ENCODE peak calls at places on chromosome 18, in nine cellular contexts. Y is kidney epithelial cell; C is lower lobe of right lung; Z is cardiac fibroblast; X is left ventricle myocardium inferior; B is Peyer's patch; J is Calu3; U is CD4-positive, alpha-beta T cell; A is fibroblast of lung. I is an unnamed sample.

GRCh38 chr18:79566841-79567370 is 112.7 kb upstream of the CTDP1 start:
- DNase-seq in A (no peak), X (no peak), Y (no peak), J (no peak), C (peak), Z (no peak), B (no peak), U (no peak), I (no peak)

GRCh38 chr18:10051877-10052631 is 138.2 kb downstream of the VAPA start:
- DNase-seq in Y (no peak), C (no peak), U (no peak), B (no peak), J (no peak), X (peak), A (peak), Z (peak), I (peak)

GRCh38 chr18:31618801-31619200 is 27.1 kb downstream of the TTR start:
- DNase-seq in J (no peak), Y (no peak), Z (no peak), B (no peak), U (no peak), X (no peak), A (no peak), C (no peak), I (no peak)

GRCh38 chr18:70329076-70329475 is 40.2 kb downstream of the SOCS6 start:
- DNase-seq in Y (no peak), X (no peak), C (no peak), U (no peak), Z (peak), J (no peak), B (no peak), A (no peak), I (no peak)

GRCh38 chr18:12403601-12404506 is 3.9 kb upstream of the PRELID3A start:
- DNase-seq in C (no peak), X (no peak), A (peak), J (peak), U (no peak), Y (peak), B (no peak), Z (peak), I (peak)

GRCh38 chr18:35999925-36000324 is 27.4 kb downstream of the RMP24 start:
- DNase-seq in Y (no peak), U (no peak), C (no peak), B (no peak), X (no peak), Z (no peak), J (no peak), A (no peak), I (no peak)

GRCh38 chr18:46222710-46223360 is 118.7 kb downstream of the HAUS1 start:
- DNase-seq in C (no peak), Z (peak), X (no peak), J (no peak), Y (no peak), B (no peak), U (no peak), A (no peak), I (no peak)

GRCh38 chr18:66077066-66077465 is 326.3 kb downstream of the CDH7 start:
- DNase-seq in A (no peak), B (no peak), C (no peak), Y (no peak), Z (no peak), X (no peak), J (no peak), U (no peak), I (no peak)

GRCh38 chr18:59085797-59086196 is 53.9 kb upstream of the SEC11C start:
- DNase-seq in U (no peak), B (no peak), A (peak), Y (no peak), X (no peak), J (no peak), C (no peak), Z (peak), I (peak)

GRCh38 chr18:35756506-35757117 is 175.1 kb downstream of the GALNT1 start:
- DNase-seq in A (peak), U (peak), Z (peak), C (no peak), B (no peak), J (peak), X (no peak), Y (no peak), I (peak)

GRCh38 chr18:3998698-3999333 is 456.3 kb downstream of the DLGAP1 start:
- DNase-seq in C (no peak), Y (no peak), B (no peak), A (peak), U (no peak), X (no peak), J (peak), Z (peak), I (peak)

GRCh38 chr18:41526046-41526445 is 429.0 kb upstream of the PIK3C3 start:
- DNase-seq in Y (no peak), X (no peak), Z (no peak), B (no peak), A (no peak), J (no peak), C (no peak), U (no peak), I (no peak)

GRCh38 chr18:73318732-73319479 is 451.1 kb upstream of the NETO1 start:
- DNase-seq in C (no peak), X (peak), U (no peak), J (no peak), B (no peak), Z (peak), Y (no peak), A (no peak), I (peak)

GRCh38 chr18:60019463-60019840 is 119.7 kb downstream of the PMAIP1 start:
- DNase-seq in B (no peak), U (no peak), C (no peak), A (peak), X (no peak), Y (peak), Z (peak), J (no peak), I (peak)

GRCh38 chr18:65439184-65439583 is 311.6 kb upstream of the CDH7 start:
- DNase-seq in A (no peak), B (no peak), X (no peak), J (no peak), U (no peak), Y (no peak), Z (no peak), C (no peak), I (no peak)

GRCh38 chr18:39841133-39842041 is 2113.6 kb upstream of the PIK3C3 start:
- DNase-seq in A (peak), U (no peak), B (peak), Y (peak), Z (peak), X (no peak), C (peak), J (peak), I (peak)

GRCh38 chr18:2959341-2959740 is 53.6 kb downstream of the LPIN2 start:
- DNase-seq in C (no peak), U (no peak), A (no peak), J (no peak), Y (no peak), Z (no peak), B (no peak), X (no peak), I (no peak)

GRCh38 chr18:46502444-46502843 is 154.6 kb downstream of the LOXHD1 start:
- DNase-seq in A (no peak), X (no peak), U (no peak), B (no peak), Y (no peak), Z (peak), J (no peak), C (no peak), I (no peak)

GRCh38 chr18:14174706-14175085 is 42.5 kb upstream of the ZNF519 start:
- DNase-seq in X (no peak), B (peak), A (no peak), U (no peak), Y (no peak), C (peak), Z (no peak), J (no peak), I (no peak)

GRCh38 chr18:70490008-70490933 is 201.4 kb downstream of the SOCS6 start:
- DNase-seq in U (peak), B (no peak), A (peak), Y (peak), J (peak), C (no peak), X (no peak), Z (peak), I (peak)

GRCh38 chr18:9707381-9708056 is 582 bp upstream of the RAB31 start:
- DNase-seq in C (no peak), X (no peak), A (peak), Z (peak), B (no peak), Y (no peak), U (no peak), J (no peak), I (no peak)

GRCh38 chr18:22899421-22899820 is 33.7 kb upstream of the RBBP8 start:
- DNase-seq in C (no peak), B (no peak), Z (no peak), U (no peak), J (no peak), Y (no peak), X (no peak), A (no peak), I (no peak)

GRCh38 chr18:50619833-50620232 is 59.9 kb downstream of the MAPK4 start:
- DNase-seq in J (no peak), Z (no peak), U (no peak), C (no peak), Y (no peak), B (no peak), X (no peak), A (no peak), I (no peak)

GRCh38 chr18:78875268-78875997 is 104.2 kb upstream of the SALL3 start:
- DNase-seq in Z (peak), U (no peak), B (no peak), A (no peak), C (no peak), Y (no peak), X (no peak), J (no peak), I (no peak)

GRCh38 chr18:36593641-36594040 is 235.2 kb downstream of the TPGS2 start:
- DNase-seq in Y (no peak), X (no peak), B (no peak), U (no peak), C (no peak), J (no peak), Z (no peak), A (no peak), I (no peak)

GRCh38 chr18:74632088-74632679 is 34.5 kb downstream of the ZNF407 start:
- DNase-seq in B (no peak), X (no peak), U (no peak), C (no peak), J (no peak), A (no peak), Y (no peak), Z (no peak), I (no peak)

GRCh38 chr18:23442958-23443357 is 10.1 kb upstream of the RIOK3 start:
- DNase-seq in C (no peak), B (no peak), J (no peak), X (no peak), U (no peak), A (no peak), Z (no peak), Y (no peak), I (no peak)

GRCh38 chr18:75247601-75248421 is 37.2 kb downstream of the TSHZ1 start:
- DNase-seq in J (no peak), U (no peak), X (no peak), B (no peak), C (no peak), A (peak), Y (no peak), Z (peak), I (peak)

GRCh38 chr18:7666195-7666776 is 99.2 kb downstream of the PTPRM start:
- DNase-seq in A (no peak), Y (no peak), B (no peak), J (no peak), C (no peak), Z (no peak), U (no peak), X (no peak), I (no peak)
- TF ChIP-seq CTCF in A (no peak), Y (no peak), B (no peak), J (no peak), C (no peak), Z (no peak), U (no peak), X (no peak), I (peak)

DNA sequence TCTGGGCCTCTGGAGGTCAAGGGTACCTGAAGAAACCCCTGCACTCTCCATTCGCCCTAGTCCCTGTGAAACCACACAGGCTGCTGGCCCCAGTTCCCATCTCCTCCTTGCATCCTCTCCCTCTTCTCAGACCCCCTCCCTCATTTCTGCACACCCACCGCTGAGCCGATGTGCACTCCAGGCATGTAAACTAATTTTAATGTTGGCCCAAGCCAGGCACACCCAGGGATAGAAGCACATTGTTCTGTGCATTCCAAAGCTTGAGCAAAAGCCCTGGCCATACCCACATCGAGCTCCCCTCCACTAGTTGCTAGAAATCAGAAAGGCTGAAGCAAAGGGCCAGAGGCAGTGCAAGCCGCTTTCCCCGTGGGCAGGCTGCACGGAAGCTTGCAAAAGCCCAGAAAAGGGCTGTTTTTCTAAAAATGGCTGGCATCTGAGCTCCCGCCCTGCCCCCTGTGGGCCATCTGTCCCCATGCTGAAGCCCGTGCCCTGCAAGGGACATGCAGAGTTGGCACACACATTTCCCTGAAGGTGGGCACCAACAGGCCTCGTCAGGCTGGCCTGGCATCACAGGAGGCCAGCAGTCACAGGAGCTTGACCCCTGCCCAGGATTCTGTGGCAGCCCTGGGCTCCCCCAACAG is 181.6 kb downstream of the SMAD7 start:
- DNase-seq in U (no peak), X (no peak), A (no peak), C (no peak), J (no peak), B (no peak), Z (no peak), Y (no peak), I (no peak)
- TF ChIP-seq CTCF in U (no peak), X (peak), A (peak), C (no peak), J (no peak), B (no peak), Z (peak), Y (no peak), I (peak)

DNA sequence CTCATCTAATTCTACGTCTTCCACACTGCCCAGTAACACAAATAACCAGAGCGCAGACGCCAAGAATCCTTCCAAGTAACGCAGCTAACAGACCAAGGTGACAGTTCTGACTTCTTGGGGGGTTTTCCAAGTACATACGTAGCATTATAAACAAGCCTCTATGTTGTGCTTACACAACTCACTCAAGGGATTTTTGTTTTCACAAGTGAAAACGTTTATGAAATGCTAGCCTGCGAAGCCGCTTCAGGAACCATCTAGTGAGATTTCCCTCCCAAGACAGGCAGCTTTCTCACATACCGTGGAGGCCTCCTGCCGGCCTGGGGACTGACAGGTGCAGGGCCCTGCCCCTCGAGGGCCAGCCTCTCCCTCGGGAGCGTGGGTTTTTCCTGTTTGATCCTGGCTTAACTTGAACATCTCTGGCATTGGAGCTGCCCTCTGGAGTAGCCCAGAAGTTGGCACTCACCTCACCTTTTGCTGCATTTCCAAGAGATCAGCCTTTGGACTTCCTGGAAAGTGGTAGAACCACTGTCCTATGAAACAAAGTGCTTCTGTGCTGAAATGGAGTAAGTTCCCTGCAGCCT is 151.1 kb downstream of the MBP start:
- DNase-seq in U (no peak), A (peak), Y (no peak), Z (no peak), J (no peak), X (no peak), C (no peak), B (no peak), I (no peak)
- TF ChIP-seq CTCF in U (no peak), A (no peak), Y (no peak), Z (no peak), J (no peak), X (no peak), C (no peak), B (no peak), I (no peak)

DNA sequence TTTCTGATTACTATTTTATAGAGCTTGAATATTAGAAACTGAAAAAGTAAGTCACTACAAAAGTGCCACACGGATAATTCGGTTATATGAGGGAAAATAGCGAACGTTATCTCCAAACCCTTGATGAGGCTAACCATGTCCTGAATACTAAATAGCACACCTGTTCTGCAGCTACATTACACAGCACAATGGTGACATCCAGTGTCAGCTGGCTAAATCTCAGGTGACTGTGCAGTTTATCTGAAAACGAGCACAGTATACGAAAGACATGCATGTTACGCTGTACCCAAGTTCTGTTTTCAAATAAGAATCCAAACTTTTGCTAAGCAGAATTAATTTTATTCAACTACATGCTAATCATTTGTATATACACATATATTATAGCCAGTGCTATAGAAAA is 9.0 kb downstream of the CCDC68 start:
- DNase-seq in Z (no peak), B (no peak), A (no peak), J (peak), C (no peak), Y (no peak), X (no peak), U (no peak), I (no peak)
- TF ChIP-seq CTCF in Z (no peak), B (no peak), A (no peak), J (peak), C (no peak), Y (no peak), X (no peak), U (peak), I (no peak)

GRCh38 chr18:56563568-56563967 is 74.8 kb downstream of the TXNL1 start:
- DNase-seq in U (no peak), A (no peak), Z (no peak), Y (no peak), B (no peak), X (no peak), C (no peak), J (no peak), I (no peak)
- TF ChIP-seq CTCF in U (no peak), A (no peak), Z (no peak), Y (peak), B (no peak), X (peak), C (no peak), J (no peak), I (peak)

DNA sequence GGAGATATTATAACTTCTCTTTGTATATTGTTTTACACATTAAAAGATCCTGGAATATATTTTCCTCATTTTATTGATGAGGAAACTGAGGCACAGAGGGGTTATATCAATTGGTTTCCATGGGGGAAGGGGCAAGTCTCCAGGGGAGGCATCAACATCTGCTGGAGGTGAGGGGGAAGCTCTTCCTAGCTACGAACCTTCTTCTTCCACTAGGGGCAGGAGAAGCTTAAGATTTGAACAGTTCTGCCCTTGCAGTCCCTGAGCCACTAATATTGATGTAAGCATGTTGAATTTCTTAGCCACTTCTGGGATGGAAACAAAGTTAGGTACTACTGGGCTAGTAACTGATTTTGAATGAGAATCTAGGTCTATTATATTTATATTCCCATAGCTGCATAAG is 140.1 kb upstream of the AQP4 start:
- DNase-seq in U (no peak), C (no peak), J (peak), A (no peak), X (no peak), Y (no peak), Z (peak), B (no peak), I (no peak)
- TF ChIP-seq CTCF in U (no peak), C (no peak), J (peak), A (peak), X (peak), Y (peak), Z (peak), B (no peak), I (no peak)

DNA sequence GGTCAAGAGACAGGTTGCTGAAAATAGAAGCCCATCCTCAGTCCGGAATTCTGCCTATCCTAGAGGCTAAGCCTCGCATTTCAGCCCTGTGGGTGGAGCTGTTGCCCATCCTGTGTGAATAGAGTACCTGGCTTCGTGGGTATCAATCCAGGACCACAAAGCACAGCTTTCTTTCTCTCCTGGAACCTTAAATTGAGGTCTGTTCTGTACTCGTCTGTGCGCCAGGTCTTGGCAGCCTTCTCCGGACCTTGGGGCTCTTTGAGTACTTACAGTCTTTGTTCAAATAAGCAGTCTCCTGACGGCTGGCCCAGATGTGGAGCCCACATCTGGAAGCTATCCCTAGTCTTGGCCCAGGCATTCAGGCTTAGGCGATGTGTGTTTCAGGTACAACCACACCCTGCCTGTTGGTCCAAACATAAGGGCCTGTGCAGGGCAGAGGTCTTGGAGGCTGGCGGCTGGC is 294.3 kb downstream of the BCL2 start:
- DNase-seq in A (no peak), Y (no peak), J (no peak), Z (no peak), C (no peak), X (no peak), U (no peak), B (no peak), I (no peak)
- TF ChIP-seq CTCF in A (peak), Y (peak), J (no peak), Z (peak), C (peak), X (peak), U (no peak), B (no peak), I (peak)

DNA sequence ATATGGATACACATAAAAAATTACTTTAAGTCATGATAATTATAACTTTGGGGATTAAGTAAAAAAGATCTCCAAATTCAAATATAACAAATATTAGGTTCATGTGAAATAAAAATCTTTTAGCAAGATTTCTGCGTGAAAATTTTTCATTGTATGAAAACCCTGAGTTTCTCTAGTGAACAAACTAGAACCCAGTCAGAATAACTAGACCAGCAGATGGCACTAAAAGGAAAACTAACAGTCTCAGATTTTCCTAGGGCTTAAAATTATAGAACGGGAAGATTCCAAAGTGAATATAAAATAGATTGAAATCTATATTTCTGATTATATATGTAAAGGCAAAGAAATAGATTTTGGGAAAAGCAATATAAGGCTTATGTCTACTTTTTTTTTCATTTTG is 43.3 kb downstream of the TMEM200C start:
- DNase-seq in Z (no peak), B (no peak), C (no peak), J (no peak), X (no peak), Y (no peak), A (peak), U (no peak), I (no peak)
- TF ChIP-seq CTCF in Z (no peak), B (no peak), C (no peak), J (no peak), X (no peak), Y (no peak), A (peak), U (no peak), I (peak)